ENCODE peak calls at places on chromosomes 7 and 10, in six cellular contexts. G is caudate nucleus, R is endothelial cell, V is astrocyte of the spinal cord, L is left lobe of liver, D is fibroblast of lung. O is an unnamed sample.

GRCh38 chr10:24118246-24118645 is 90.7 kb upstream of the KIAA1217 start:
- DNase-seq in G (no peak), R (peak), V (no peak), L (no peak), D (peak), O (no peak)

GRCh38 chr7:51234139-51234538 is 82.5 kb downstream of the COBL start:
- DNase-seq in G (no peak), R (no peak), V (no peak), L (peak), D (no peak), O (no peak)

GRCh38 chr7:82443801-82444219 is 233 bp upstream of the CACNA2D1 start:
- DNase-seq in G (peak), R (peak), V (peak), L (peak), D (peak), O (peak)

GRCh38 chr10:69080231-69080630 is 7.7 kb upstream of the SRGN start:
- DNase-seq in G (no peak), R (no peak), V (no peak), L (no peak), D (no peak), O (no peak)

GRCh38 chr7:149843566-149843965 is 5.4 kb downstream of the ZNF862 start:
- DNase-seq in G (no peak), R (no peak), V (no peak), L (no peak), D (no peak), O (no peak)

GRCh38 chr10:49610015-49610734 is at the start of gene SLC18A3:
- DNase-seq in G (no peak), R (no peak), V (no peak), L (no peak), D (no peak), O (peak)

GRCh38 chr10:110918269-110918632 is 729 bp downstream of the BBIP1 start:
- DNase-seq in G (no peak), R (no peak), V (peak), L (no peak), D (peak), O (peak)

GRCh38 chr7:115679976-115680375 is 350.6 kb downstream of the TFEC start:
- DNase-seq in G (no peak), R (peak), V (peak), L (no peak), D (peak), O (peak)

GRCh38 chr10:34717429-34717828 is 97.7 kb downstream of the PARD3 start:
- DNase-seq in G (no peak), R (no peak), V (no peak), L (no peak), D (no peak), O (no peak)

GRCh38 chr7:98472391-98473002 is 71.6 kb upstream of the BAIAP2L1 start:
- DNase-seq in G (no peak), R (no peak), V (no peak), L (no peak), D (no peak), O (no peak)

GRCh38 chr10:11177926-11178453 is 160.3 kb downstream of the CELF2 start:
- DNase-seq in G (no peak), R (no peak), V (no peak), L (no peak), D (no peak), O (peak)

GRCh38 chr7:157553256-157553655 is 216.5 kb downstream of the DNAJB6 start:
- DNase-seq in G (no peak), R (no peak), V (no peak), L (no peak), D (no peak), O (no peak)

GRCh38 chr7:90766814-90767564 is 170.9 kb downstream of the CDK14 start:
- DNase-seq in G (no peak), R (no peak), V (peak), L (peak), D (peak), O (no peak)

GRCh38 chr10:122342293-122343134 is 32.0 kb upstream of the PLEKHA1 start:
- DNase-seq in G (peak), R (peak), V (peak), L (no peak), D (peak), O (peak)

GRCh38 chr7:150685219-150686029 is at the start of gene GIMAP2:
- DNase-seq in G (no peak), R (no peak), V (peak), L (no peak), D (peak), O (no peak)

GRCh38 chr10:46028584-46029570 is 1.5 kb downstream of the NCOA4 start:
- DNase-seq in G (no peak), R (no peak), V (peak), L (no peak), D (peak), O (peak)

GRCh38 chr10:69703766-69704191 is 73.7 kb downstream of the FAM241B start:
- DNase-seq in G (no peak), R (no peak), V (peak), L (no peak), D (peak), O (no peak)

GRCh38 chr10:104080762-104081161 is 4.9 kb downstream of the COL17A1 start:
- DNase-seq in G (no peak), R (no peak), V (no peak), L (no peak), D (peak), O (peak)

GRCh38 chr10:971613-972012 is 16.6 kb upstream of the GTPBP4 start:
- DNase-seq in G (no peak), R (no peak), V (no peak), L (peak), D (no peak), O (no peak)

GRCh38 chr7:2044311-2044882 is 188.3 kb downstream of the MAD1L1 start:
- DNase-seq in G (no peak), R (no peak), V (no peak), L (no peak), D (no peak), O (no peak)

GRCh38 chr7:20913853-20914252 is 127.2 kb upstream of the SP8 start:
- DNase-seq in G (no peak), R (no peak), V (no peak), L (no peak), D (no peak), O (no peak)

GRCh38 chr10:19811517-19811916 is 4.7 kb upstream of the PLXDC2 start:
- DNase-seq in G (no peak), R (peak), V (peak), L (no peak), D (peak), O (peak)

GRCh38 chr7:66894463-66895080 is 26.5 kb upstream of the TMEM248 start:
- DNase-seq in G (no peak), R (peak), V (peak), L (no peak), D (peak), O (no peak)

GRCh38 chr7:151051108-151051507 is 2.8 kb downstream of the ASIC3 start:
- DNase-seq in G (peak), R (peak), V (peak), L (no peak), D (peak), O (peak)

GRCh38 chr10:3761916-3762708 is 22.9 kb downstream of the KLF6 start:
- DNase-seq in G (no peak), R (no peak), V (no peak), L (peak), D (peak), O (no peak)

GRCh38 chr7:140238778-140239652 is 62.2 kb upstream of the KDM7A start:
- DNase-seq in G (no peak), R (no peak), V (no peak), L (no peak), D (no peak), O (peak)